ENCODE peak calls at places on chromosome 20, in five cellular contexts. E, O, C, G and T are unnamed samples.

GRCh38 chr20:641516-641913 is 11.5 kb downstream of the SRXN1 start:
- DNase-seq in E (peak), C (no peak), O (peak), G (no peak), T (no peak)

GRCh38 chr20:4546786-4547185 is 174.9 kb upstream of the PRND start:
- DNase-seq in O (peak), G (no peak), C (no peak), E (no peak), T (no peak)

GRCh38 chr20:63337786-63338420 is 23.2 kb downstream of the CHRNA4 start:
- DNase-seq in E (no peak), O (no peak), G (no peak), C (no peak), T (no peak)

GRCh38 chr20:52496191-52496590 is 304.6 kb upstream of the ZFP64 start:
- DNase-seq in E (no peak), G (no peak), O (no peak), C (no peak), T (no peak)

GRCh38 chr20:25243416-25243979 is 4.4 kb upstream of the PYGB start:
- DNase-seq in O (no peak), G (no peak), C (no peak), E (no peak), T (no peak)

GRCh38 chr20:63035284-63036185 is 28.8 kb upstream of the BHLHE23 start:
- DNase-seq in G (no peak), C (no peak), O (no peak), E (no peak), T (no peak)

GRCh38 chr20:56630086-56630493 is 984 bp downstream of the TFAP2C start:
- DNase-seq in O (peak), E (peak), G (peak), C (no peak), T (no peak)

GRCh38 chr20:61923371-61924166 is 142.1 kb downstream of the TAF4 start:
- DNase-seq in E (no peak), O (no peak), C (no peak), G (no peak), T (no peak)

GRCh38 chr20:33477386-33478234 is 12.3 kb upstream of the CBFA2T2 start:
- DNase-seq in C (no peak), E (peak), G (peak), O (no peak), T (no peak)

GRCh38 chr20:16708590-16708989 is 21.2 kb upstream of the SNRPB2 start:
- DNase-seq in O (no peak), E (no peak), G (no peak), C (no peak), T (no peak)

GRCh38 chr20:17431621-17432364 is 99.4 kb downstream of the BFSP1 start:
- DNase-seq in G (peak), C (peak), E (peak), O (peak), T (no peak)

GRCh38 chr20:4896119-4896700 is 105.1 kb downstream of the SLC23A2 start:
- DNase-seq in G (no peak), O (no peak), E (no peak), C (no peak), T (no peak)

GRCh38 chr20:13990465-13990864 is at the start of gene SEL1L2:
- DNase-seq in G (peak), E (peak), C (no peak), O (no peak), T (no peak)

GRCh38 chr20:4297141-4297826 is 281.9 kb upstream of the RNF24 start:
- DNase-seq in C (no peak), G (no peak), O (no peak), E (no peak), T (no peak)

GRCh38 chr20:62876826-62877728 is 15.5 kb upstream of the TCFL5 start:
- DNase-seq in E (peak), O (no peak), G (no peak), C (no peak), T (no peak)

GRCh38 chr20:61411743-61412142 is 159.7 kb downstream of the CDH4 start:
- DNase-seq in C (no peak), G (no peak), E (no peak), O (no peak), T (no peak)

GRCh38 chr20:1185781-1186334 is 1.1 kb upstream of the TMEM74B start:
- DNase-seq in C (no peak), G (peak), O (peak), E (peak), T (no peak)

GRCh38 chr20:40980106-40980827 is 48.4 kb upstream of the TOP1 start:
- DNase-seq in C (no peak), G (no peak), E (no peak), O (no peak), T (no peak)

GRCh38 chr20:48238326-48238725 is 453.0 kb upstream of the SULF2 start:
- DNase-seq in G (no peak), E (no peak), C (peak), O (no peak), T (no peak)

GRCh38 chr20:24303393-24303792 is 166.0 kb upstream of the SYNDIG1 start:
- DNase-seq in E (no peak), G (no peak), O (peak), C (no peak), T (no peak)

GRCh38 chr20:33908351-33908750 is 85.4 kb upstream of the RALY start:
- DNase-seq in E (no peak), O (no peak), C (no peak), G (no peak), T (no peak)

GRCh38 chr20:24421071-24421470 is 48.4 kb upstream of the SYNDIG1 start:
- DNase-seq in O (no peak), G (no peak), C (no peak), E (no peak), T (no peak)

GRCh38 chr20:64136004-64136710 is 28.1 kb upstream of the MYT1 start:
- DNase-seq in C (no peak), E (no peak), O (no peak), G (no peak), T (no peak)

GRCh38 chr20:31537116-31537858 is 23.0 kb downstream of the HM13 start:
- DNase-seq in O (no peak), C (no peak), E (no peak), G (no peak), T (no peak)

GRCh38 chr20:60116128-60116909 is 158.1 kb downstream of the CDH26 start:
- DNase-seq in G (no peak), C (no peak), E (no peak), O (peak), T (no peak)

GRCh38 chr20:59031326-59032022 is 661 bp downstream of the ATP5F1E start:
- DNase-seq in O (no peak), C (no peak), G (no peak), E (no peak), T (no peak)

GRCh38 chr20:42700423-42700822 is 489.3 kb downstream of the PTPRT start:
- DNase-seq in C (no peak), O (no peak), G (no peak), E (no peak), T (no peak)

GRCh38 chr20:2800590-2801458 is at the start of gene CPXM1:
- DNase-seq in G (peak), O (no peak), C (no peak), E (peak), T (no peak)

GRCh38 chr20:59047938-59048680 is 5.5 kb upstream of the PRELID3B start:
- DNase-seq in C (no peak), E (no peak), O (peak), G (no peak), T (no peak)

GRCh38 chr20:18638768-18639167 is 50.9 kb downstream of the DTD1 start:
- DNase-seq in O (no peak), E (no peak), G (no peak), C (no peak), T (no peak)

GRCh38 chr20:4341804-4342560 is 326.6 kb upstream of the RNF24 start:
- DNase-seq in O (no peak), G (no peak), E (no peak), C (peak), T (no peak)

GRCh38 chr20:45944965-45945677 is 10.6 kb downstream of the PCIF1 start:
- DNase-seq in O (no peak), C (no peak), E (no peak), G (no peak), T (no peak)
- TF ChIP-seq CTCF in O (no peak), C (no peak), E (no peak), G (no peak), T (no peak)

DNA sequence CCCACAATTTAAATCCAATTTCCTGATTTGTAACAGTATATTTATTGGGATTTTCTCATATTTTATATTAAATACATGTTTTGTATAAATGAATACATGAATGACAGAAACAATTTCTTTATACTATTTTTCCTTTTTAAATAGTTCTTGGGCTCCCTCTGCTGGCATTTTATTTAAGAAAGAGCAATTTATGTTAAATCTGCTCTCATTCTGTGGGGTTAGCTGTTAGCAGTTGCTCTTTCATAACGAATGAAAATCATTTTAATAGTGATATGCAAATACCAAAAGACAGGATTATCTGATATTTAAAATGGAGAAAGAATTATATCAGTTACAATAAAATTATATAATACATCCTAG is 118.3 kb downstream of the RALGAPA2 start:
- DNase-seq in E (no peak), O (peak), G (no peak), C (no peak), T (no peak)
- TF ChIP-seq CTCF in E (peak), O (peak), G (peak), C (peak), T (peak)

GRCh38 chr20:8449120-8449519 is 317.1 kb downstream of the PLCB1 start:
- DNase-seq in O (no peak), C (no peak), E (no peak), G (no peak), T (no peak)

GRCh38 chr20:8438748-8439147 is 306.7 kb downstream of the PLCB1 start:
- DNase-seq in C (no peak), E (no peak), G (no peak), O (no peak), T (no peak)

GRCh38 chr20:8447262-8448120 is 315.4 kb downstream of the PLCB1 start:
- DNase-seq in G (no peak), O (no peak), E (no peak), C (no peak), T (no peak)

DNA sequence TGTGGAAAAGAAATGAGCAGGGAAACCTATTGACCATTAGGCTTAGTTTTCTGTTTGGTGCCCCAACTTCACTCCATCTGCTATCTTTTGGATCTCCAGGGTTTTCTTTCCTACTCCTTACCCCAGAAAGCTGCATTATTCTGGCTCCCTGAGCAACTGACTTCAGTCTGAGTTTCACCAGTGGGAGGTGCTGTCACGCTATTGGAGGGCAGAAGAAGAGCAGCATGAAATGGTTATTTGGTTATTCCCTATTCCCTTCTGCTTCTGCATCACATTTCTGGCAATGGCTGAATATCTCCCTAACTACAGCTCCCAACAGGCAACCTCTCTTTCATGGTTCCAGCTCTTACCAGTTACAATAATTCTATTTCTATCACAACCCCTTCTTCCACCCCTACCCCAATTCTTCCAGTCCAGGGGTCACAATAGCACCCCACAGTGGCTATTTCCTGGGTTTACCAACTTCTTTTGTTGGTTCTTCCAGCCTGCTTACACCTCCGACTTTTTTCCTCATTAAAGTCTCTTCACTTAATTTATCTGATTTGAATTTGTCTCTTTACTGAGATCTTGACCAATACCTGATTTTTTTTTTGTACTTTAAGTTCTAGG is 311.5 kb downstream of the PLCB1 start:
- DNase-seq in E (no peak), C (no peak), G (no peak), O (no peak), T (no peak)
- TF ChIP-seq CTCF in E (peak), C (peak), G (no peak), O (no peak), T (no peak)

DNA sequence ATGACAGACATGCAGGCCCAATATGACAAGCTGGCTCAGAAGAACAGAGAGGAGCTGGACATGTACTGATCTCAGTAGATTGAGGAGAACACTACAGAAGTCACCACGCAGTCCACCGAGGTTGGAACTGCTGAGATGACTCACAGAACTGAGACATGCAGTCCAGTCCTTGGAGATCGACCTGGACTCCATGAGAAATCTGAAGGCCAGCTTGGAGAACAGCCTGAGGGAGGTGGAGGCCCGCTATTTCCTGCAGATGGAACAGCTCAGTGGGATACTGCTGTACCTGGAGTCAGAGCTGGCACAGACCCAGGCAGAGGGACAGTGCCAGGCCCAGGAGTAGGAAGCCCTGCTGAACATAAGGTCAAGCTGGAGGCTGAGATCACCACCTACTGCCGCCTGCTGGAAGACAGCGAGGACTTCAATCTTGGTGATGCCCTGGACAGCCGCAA is 21.3 kb downstream of the RNF114 start:
- DNase-seq in E (no peak), C (no peak), O (peak), G (no peak), T (no peak)
- TF ChIP-seq CTCF in E (peak), C (no peak), O (no peak), G (no peak), T (no peak)

DNA sequence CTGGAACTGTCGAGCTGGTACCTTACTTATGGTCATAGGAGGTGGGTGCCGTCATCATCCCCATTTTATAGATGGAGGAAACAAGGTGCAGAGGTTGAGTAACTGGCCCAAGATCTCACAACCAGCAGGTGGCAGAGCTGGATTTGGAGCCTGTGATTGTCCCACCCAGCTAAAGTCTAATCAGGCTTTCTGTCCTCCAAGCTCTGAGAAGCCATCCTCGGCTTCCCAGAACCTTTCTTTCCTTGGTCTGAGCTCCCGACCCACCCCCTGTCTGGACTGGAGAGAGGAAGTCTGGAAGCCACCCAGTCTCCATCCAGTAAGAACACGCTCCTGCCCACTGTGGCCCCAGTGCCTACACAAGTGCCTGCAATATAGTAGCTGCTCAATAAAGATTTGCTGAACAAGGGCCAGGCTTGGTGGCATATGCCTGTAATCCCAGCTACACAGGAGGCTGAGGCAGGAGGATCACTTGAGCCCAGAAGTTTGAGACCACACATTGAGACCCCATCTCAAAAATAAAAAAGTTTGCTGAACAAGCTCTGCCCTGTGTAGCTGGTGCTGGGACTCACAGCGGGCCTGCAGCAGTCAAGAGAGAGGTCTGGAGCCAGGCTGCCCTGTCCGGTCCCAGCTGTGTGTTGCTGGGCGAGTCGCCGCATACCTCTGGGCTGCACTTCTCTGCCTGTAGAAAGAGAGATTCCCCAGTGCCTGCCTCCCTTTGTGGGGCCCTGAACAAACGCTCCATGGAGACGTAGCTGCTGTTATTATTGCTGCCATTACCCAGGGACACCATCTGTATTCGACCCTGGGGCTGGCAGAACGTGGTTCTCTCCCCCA is 32.5 kb upstream of the DLGAP4 start:
- DNase-seq in G (no peak), O (peak), C (no peak), E (no peak), T (no peak)
- TF ChIP-seq CTCF in G (peak), O (peak), C (peak), E (peak), T (no peak)